ENCODE peak calls at places on chromosome 2, in ten cellular contexts. C, V, Q, J, P, F, X, R, E and U are unnamed samples.

GRCh38 chr2:2707111-2708035 is 376.3 kb upstream of the MYT1L start:
- DNase-seq in Q (no peak), J (no peak), X (no peak), C (no peak), F (no peak), E (no peak), R (peak), V (no peak), P (no peak), U (no peak)

GRCh38 chr2:221467610-221468009 is 104.5 kb downstream of the EPHA4 start:
- DNase-seq in J (no peak), R (no peak), E (no peak), V (no peak), Q (no peak), X (no peak), C (no peak), F (no peak), P (no peak), U (no peak)

GRCh38 chr2:210963386-210963785 is 407.0 kb downstream of the CPS1 start:
- DNase-seq in V (no peak), E (no peak), F (no peak), J (no peak), Q (no peak), C (no peak), R (no peak), P (no peak), X (no peak), U (no peak)

GRCh38 chr2:190722061-190722759 is 73.3 kb downstream of the NAB1 start:
- DNase-seq in V (no peak), P (no peak), Q (no peak), R (peak), X (no peak), C (no peak), J (no peak), F (no peak), E (peak), U (no peak)

GRCh38 chr2:177322801-177323261 is 58.3 kb upstream of the NFE2L2 start:
- DNase-seq in P (no peak), X (no peak), R (no peak), F (peak), J (no peak), E (no peak), C (no peak), V (no peak), Q (no peak), U (no peak)

GRCh38 chr2:69624611-69625010 is 18.9 kb downstream of the AAK1 start:
- DNase-seq in Q (no peak), R (no peak), J (no peak), C (no peak), V (no peak), E (no peak), F (no peak), X (no peak), P (no peak), U (no peak)

GRCh38 chr2:213149332-213149875 is 2.0 kb downstream of the IKZF2 start:
- DNase-seq in E (no peak), Q (no peak), V (no peak), C (no peak), P (no peak), F (no peak), J (no peak), X (no peak), R (peak), U (no peak)

GRCh38 chr2:111042772-111043771 is 77.6 kb upstream of the BCL2L11 start:
- DNase-seq in R (peak), Q (no peak), J (no peak), X (no peak), P (no peak), V (peak), F (no peak), E (peak), C (no peak), U (no peak)

GRCh38 chr2:71471276-71471675 is 17.9 kb downstream of the DYSF start:
- DNase-seq in X (no peak), J (no peak), V (no peak), R (no peak), C (no peak), F (no peak), E (no peak), P (no peak), Q (peak), U (no peak)

GRCh38 chr2:32051836-32052439 is 11.4 kb upstream of the SPAST start:
- DNase-seq in F (no peak), C (no peak), R (no peak), X (no peak), J (no peak), P (no peak), Q (no peak), E (no peak), V (no peak), U (no peak)

GRCh38 chr2:159283529-159283928 is 3.0 kb downstream of the WDSUB1 start:
- DNase-seq in P (no peak), J (no peak), Q (no peak), V (no peak), F (no peak), R (no peak), E (no peak), X (no peak), C (no peak), U (no peak)

GRCh38 chr2:209771474-209772292 is at the start of gene UNC80:
- DNase-seq in R (no peak), C (no peak), X (peak), P (peak), Q (no peak), V (peak), E (peak), J (peak), F (peak), U (peak)

GRCh38 chr2:241742320-241742939 is 8.0 kb downstream of the D2HGDH start:
- DNase-seq in C (no peak), J (no peak), Q (no peak), P (no peak), E (no peak), X (no peak), R (no peak), V (no peak), F (no peak), U (no peak)

GRCh38 chr2:156057647-156058046 is 274.9 kb downstream of the NR4A2 start:
- DNase-seq in Q (no peak), C (no peak), X (no peak), F (no peak), E (no peak), R (no peak), V (no peak), P (no peak), J (no peak), U (no peak)

GRCh38 chr2:178331474-178332431 is 119.2 kb downstream of the PRKRA start:
- DNase-seq in E (no peak), J (peak), X (no peak), F (no peak), Q (no peak), C (no peak), V (no peak), R (no peak), P (no peak), U (no peak)

GRCh38 chr2:95063401-95063958 is 38.0 kb downstream of the MAL start:
- DNase-seq in Q (no peak), V (peak), C (no peak), J (no peak), R (no peak), F (no peak), E (no peak), X (no peak), P (no peak), U (no peak)

GRCh38 chr2:224584111-224584764 is 925 bp downstream of the CUL3 start:
- DNase-seq in C (no peak), Q (no peak), F (peak), V (peak), R (peak), E (peak), J (peak), X (peak), P (peak), U (no peak)

GRCh38 chr2:207530160-207531023 is 630 bp downstream of the CREB1 start:
- DNase-seq in V (peak), X (peak), E (peak), J (peak), C (no peak), F (peak), Q (no peak), P (peak), R (peak), U (peak)

GRCh38 chr2:33681333-33681732 is 82.2 kb upstream of the FAM98A start:
- DNase-seq in Q (no peak), V (no peak), J (no peak), C (no peak), X (no peak), E (no peak), P (no peak), R (no peak), F (peak), U (no peak)

GRCh38 chr2:233964581-233964980 is 47.4 kb downstream of the TRPM8 start:
- DNase-seq in P (no peak), C (no peak), Q (peak), F (no peak), X (no peak), E (no peak), J (no peak), R (no peak), V (no peak), U (no peak)

GRCh38 chr2:28661589-28662001 is 90.0 kb upstream of the PPP1CB start:
- DNase-seq in R (no peak), V (no peak), C (peak), Q (peak), F (peak), E (no peak), J (peak), X (peak), P (peak), U (no peak)

GRCh38 chr2:28664120-28664842 is 87.3 kb upstream of the PPP1CB start:
- DNase-seq in P (peak), Q (no peak), J (peak), X (no peak), C (no peak), E (no peak), F (no peak), V (no peak), R (no peak), U (no peak)

GRCh38 chr2:28662468-28663095 is 89.0 kb upstream of the PPP1CB start:
- DNase-seq in P (no peak), V (no peak), R (no peak), Q (peak), J (peak), E (no peak), F (peak), X (no peak), C (no peak), U (no peak)

GRCh38 chr2:28662044-28662443 is 89.6 kb upstream of the PPP1CB start:
- DNase-seq in F (peak), E (no peak), J (peak), R (no peak), P (no peak), V (no peak), Q (no peak), X (no peak), C (no peak), U (no peak)

GRCh38 chr2:28663359-28663758 is 88.3 kb upstream of the PPP1CB start:
- DNase-seq in Q (no peak), J (peak), X (no peak), V (no peak), R (no peak), F (peak), E (no peak), C (no peak), P (no peak), U (no peak)
- TF ChIP-seq CTCF in Q (peak), J (peak), X (no peak), V (peak), R (no peak), F (no peak), E (no peak), C (peak), P (peak), U (no peak)

GRCh38 chr2:131027566-131028528 is 65.4 kb downstream of the FAM168B start:
- DNase-seq in F (no peak), Q (no peak), E (no peak), R (no peak), C (no peak), P (no peak), X (no peak), V (peak), J (no peak), U (no peak)

GRCh38 chr2:131026914-131027313 is 66.3 kb downstream of the FAM168B start:
- DNase-seq in Q (no peak), F (no peak), P (no peak), E (no peak), J (no peak), C (no peak), X (no peak), R (no peak), V (no peak), U (no peak)

GRCh38 chr2:131022731-131023130 is 70.5 kb downstream of the FAM168B start:
- DNase-seq in J (no peak), X (no peak), F (no peak), Q (no peak), P (no peak), R (no peak), C (no peak), E (no peak), V (no peak), U (no peak)

DNA sequence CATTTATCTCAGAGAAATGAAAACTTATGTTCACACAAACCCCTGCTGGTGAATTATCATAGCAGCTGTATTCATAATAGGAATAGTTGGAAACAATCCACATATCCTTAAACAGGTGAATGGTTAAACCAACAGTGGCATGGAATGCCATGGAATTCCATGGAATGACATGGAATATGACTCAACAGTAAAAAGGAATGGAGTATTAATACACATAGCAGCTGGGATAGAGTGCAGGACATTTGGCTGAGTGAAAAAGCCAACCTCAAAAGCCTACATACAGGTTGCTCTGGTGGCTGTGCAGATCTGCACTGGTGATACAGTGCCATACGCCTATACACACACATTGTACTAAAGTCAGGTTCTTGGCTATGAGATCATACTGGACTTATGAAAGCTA is 69.5 kb downstream of the FAM168B start:
- DNase-seq in C (no peak), R (no peak), E (no peak), V (no peak), X (no peak), J (no peak), Q (no peak), P (no peak), F (no peak), U (no peak)
- TF ChIP-seq CTCF in C (no peak), R (no peak), E (no peak), V (no peak), X (no peak), J (no peak), Q (no peak), P (no peak), F (no peak), U (no peak)

GRCh38 chr2:166961933-166962332 is 73.7 kb downstream of the XIRP2 start:
- DNase-seq in R (no peak), V (no peak), F (no peak), P (no peak), X (no peak), E (no peak), C (no peak), J (no peak), Q (no peak), U (no peak)
- TF ChIP-seq CTCF in R (no peak), V (no peak), F (no peak), P (no peak), X (no peak), E (no peak), C (no peak), J (no peak), Q (no peak), U (no peak)

DNA sequence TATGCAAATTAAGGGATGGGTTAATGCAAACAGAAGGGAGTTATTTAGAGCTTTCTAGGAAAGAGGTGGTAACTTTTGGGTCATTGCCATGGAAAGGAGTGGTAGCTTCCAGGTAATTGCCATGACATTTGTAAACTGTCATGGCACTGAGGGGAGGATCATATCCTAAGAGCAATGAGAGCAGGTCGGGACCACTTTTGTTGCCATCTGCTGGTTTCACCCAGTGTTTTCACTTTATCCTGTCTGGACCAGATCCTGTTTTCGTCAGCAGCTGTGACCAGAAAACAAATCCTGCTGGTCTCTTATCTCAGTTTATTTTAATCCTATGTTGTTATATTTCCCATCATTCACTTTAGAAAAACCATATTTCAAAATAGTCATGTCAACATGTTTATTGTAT is 874 bp downstream of the C2orf66 start:
- DNase-seq in E (no peak), C (no peak), P (no peak), R (peak), V (peak), Q (no peak), F (peak), X (no peak), J (no peak), U (no peak)
- TF ChIP-seq CTCF in E (no peak), C (peak), P (no peak), R (no peak), V (peak), Q (no peak), F (no peak), X (no peak), J (no peak), U (no peak)

GRCh38 chr2:109294523-109294922 is 165.5 kb downstream of the SH3RF3 start:
- DNase-seq in R (no peak), P (no peak), E (no peak), C (no peak), F (no peak), X (no peak), Q (no peak), V (no peak), J (no peak), U (no peak)

GRCh38 chr2:109293663-109294062 is 164.7 kb downstream of the SH3RF3 start:
- DNase-seq in E (no peak), F (no peak), P (no peak), Q (no peak), C (no peak), J (no peak), V (no peak), X (no peak), R (no peak), U (no peak)

GRCh38 chr2:109297566-109298205 is 168.7 kb downstream of the SH3RF3 start:
- DNase-seq in V (no peak), E (no peak), X (no peak), Q (no peak), J (no peak), P (no peak), F (no peak), C (no peak), R (no peak), U (no peak)

GRCh38 chr2:109295781-109296117 is 166.7 kb downstream of the SH3RF3 start:
- DNase-seq in E (no peak), V (no peak), R (no peak), X (no peak), J (no peak), P (no peak), Q (no peak), F (no peak), C (no peak), U (no peak)

DNA sequence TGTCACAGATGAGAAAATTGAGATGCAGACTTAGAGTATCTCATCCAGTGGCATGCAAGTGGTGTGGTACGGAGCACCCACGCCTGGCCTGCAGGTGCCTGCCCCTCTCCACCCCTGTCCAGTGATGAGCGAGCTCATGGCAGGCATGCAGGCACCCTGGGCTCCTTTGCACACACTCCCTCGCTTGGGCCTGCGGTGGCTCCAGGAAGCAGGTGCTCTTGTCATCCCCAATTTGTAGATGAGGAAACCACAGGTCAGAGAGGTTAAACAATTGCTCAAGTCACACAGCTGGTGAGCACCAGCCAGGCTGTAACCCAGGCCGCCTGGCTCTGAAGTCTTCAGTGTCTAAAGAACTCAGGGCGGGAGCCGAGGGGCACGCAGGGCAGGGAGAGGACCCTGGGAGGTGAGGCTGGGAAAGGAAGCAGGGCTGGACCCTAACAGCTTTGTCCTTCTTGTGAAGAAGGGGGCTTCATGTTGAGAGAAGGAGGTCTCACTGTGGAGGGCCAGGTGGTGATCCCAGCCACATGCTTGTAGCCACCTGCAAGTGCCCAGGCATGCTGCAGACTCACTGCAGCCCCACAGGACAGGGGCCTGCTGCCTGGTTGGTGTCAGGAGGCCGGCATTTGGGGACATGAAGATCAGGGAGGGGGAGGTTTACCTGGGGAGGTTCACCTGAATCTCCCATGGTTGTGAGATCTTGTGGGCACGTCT is 166.2 kb downstream of the SH3RF3 start:
- DNase-seq in J (no peak), E (no peak), R (no peak), P (no peak), V (no peak), C (no peak), Q (no peak), F (no peak), X (no peak), U (no peak)
- TF ChIP-seq CTCF in J (no peak), E (no peak), R (no peak), P (no peak), V (no peak), C (no peak), Q (no peak), F (no peak), X (no peak), U (no peak)

GRCh38 chr2:88690591-88691338 is 708 bp upstream of the RPIA start:
- DNase-seq in X (no peak), C (no peak), F (peak), J (peak), Q (no peak), E (peak), R (peak), V (no peak), P (peak), U (no peak)
- TF ChIP-seq CTCF in X (no peak), C (no peak), F (no peak), J (no peak), Q (peak), E (no peak), R (peak), V (no peak), P (no peak), U (no peak)

GRCh38 chr2:174691203-174691779 is 73.0 kb downstream of the CHRNA1 start:
- DNase-seq in P (no peak), E (no peak), F (no peak), Q (no peak), R (no peak), V (no peak), C (no peak), J (no peak), X (no peak), U (no peak)
- TF ChIP-seq CTCF in P (no peak), E (no peak), F (no peak), Q (no peak), R (no peak), V (peak), C (no peak), J (no peak), X (no peak), U (no peak)

GRCh38 chr2:134845719-134846118 is 7.3 kb downstream of the ACMSD start:
- DNase-seq in E (no peak), P (no peak), J (no peak), V (no peak), Q (peak), C (peak), X (no peak), R (no peak), F (no peak), U (no peak)
- TF ChIP-seq CTCF in E (no peak), P (no peak), J (no peak), V (no peak), Q (no peak), C (no peak), X (no peak), R (no peak), F (no peak), U (no peak)

DNA sequence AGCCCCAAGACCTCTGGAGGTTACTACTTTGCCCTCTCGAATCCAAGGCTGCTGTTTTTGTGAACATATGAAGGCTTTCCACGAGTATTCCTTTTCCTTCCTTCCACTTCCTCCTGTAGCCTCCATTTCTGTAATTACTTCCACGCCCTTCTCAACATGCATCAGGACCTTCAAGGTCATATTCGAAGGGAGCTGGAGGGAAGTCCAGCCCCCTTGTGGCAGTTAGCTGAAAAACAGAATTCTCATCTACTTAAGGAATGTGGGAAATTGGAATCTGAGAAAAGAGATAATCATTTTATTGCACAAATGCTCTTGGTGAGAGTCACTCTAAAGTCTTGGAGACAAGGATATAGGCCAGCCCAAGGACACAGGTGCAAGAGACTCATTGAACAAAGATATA is 1000.2 kb downstream of the TDRD15 start:
- DNase-seq in J (no peak), P (no peak), R (peak), E (no peak), V (peak), F (peak), C (no peak), X (no peak), Q (no peak), U (no peak)
- TF ChIP-seq CTCF in J (peak), P (no peak), R (peak), E (no peak), V (peak), F (no peak), C (no peak), X (no peak), Q (peak), U (no peak)

GRCh38 chr2:239401450-239402227 is 819 bp upstream of the HDAC4 start:
- DNase-seq in E (peak), V (peak), C (peak), P (peak), X (peak), Q (peak), J (peak), F (peak), R (peak), U (peak)
- TF ChIP-seq CTCF in E (no peak), V (peak), C (no peak), P (peak), X (no peak), Q (peak), J (peak), F (no peak), R (no peak), U (no peak)